ENCODE peak calls at places on chromosome 11, in four cellular contexts. T is HepG2, I is SK-N-SH, D is GM12878. L is an unnamed sample.
A peak's percentile ranks its signal among the peaks of the same experiment; 100 is the strongest.

GRCh38 chr11:70483077-70483861 is 84.9 kb downstream of the CTTN start:
- DNase-seq in T (no peak), I (no peak), D (no peak), L (peak; percentile 54)

GRCh38 chr11:68574308-68574707 is 110.0 kb upstream of the GAL start:
- DNase-seq in T (no peak), I (no peak), D (no peak), L (no peak)

GRCh38 chr11:72111300-72111699 is 1.2 kb downstream of the ANAPC15 start:
- DNase-seq in T (no peak), I (no peak), D (no peak), L (no peak)

GRCh38 chr11:13772223-13773046 is 104.0 kb downstream of the FAR1 start:
- DNase-seq in T (peak; percentile 58), I (peak; percentile 39), D (peak; percentile 11), L (peak; percentile 16)

GRCh38 chr11:126335463-126335760 is 20.1 kb upstream of the ST3GAL4 start:
- DNase-seq in T (no peak), I (no peak), D (no peak), L (no peak)

GRCh38 chr11:65437436-65438227 is 15.0 kb downstream of the NEAT1 start:
- DNase-seq in T (no peak), I (no peak), D (no peak), L (peak; percentile 41)

GRCh38 chr11:91093141-91093540 is 870.3 kb upstream of the CHORDC1 start:
- DNase-seq in T (no peak), I (no peak), D (no peak), L (no peak)

GRCh38 chr11:35087648-35088047 is 51.3 kb upstream of the CD44 start:
- DNase-seq in T (no peak), I (no peak), D (no peak), L (no peak)

GRCh38 chr11:111913997-111914396 is 1.5 kb downstream of the HSPB2 start:
- DNase-seq in T (peak; percentile 46), I (no peak), D (no peak), L (no peak)

GRCh38 chr11:111260761-111261160 is 15.2 kb downstream of the POU2AF2 start:
- DNase-seq in T (no peak), I (no peak), D (no peak), L (no peak)

GRCh38 chr11:68658661-68659060 is 25.7 kb upstream of the GAL start:
- DNase-seq in T (no peak), I (peak; percentile 66), D (no peak), L (no peak)

GRCh38 chr11:35779409-35779808 is 116.8 kb downstream of the TRIM44 start:
- DNase-seq in T (no peak), I (no peak), D (no peak), L (no peak)

GRCh38 chr11:59206635-59207034 is 6.1 kb downstream of the MPEG1 start:
- DNase-seq in T (peak; percentile 42), I (peak; percentile 34), D (no peak), L (peak; percentile 50)

GRCh38 chr11:1446623-1447022 is 40.0 kb downstream of the MOB2 start:
- DNase-seq in T (no peak), I (no peak), D (no peak), L (no peak)

GRCh38 chr11:129374081-129374992 is 1.3 kb upstream of the BARX2 start:
- DNase-seq in T (no peak), I (peak; percentile 44), D (no peak), L (peak; percentile 1)

GRCh38 chr11:70297341-70297740 is 26.9 kb downstream of the PPFIA1 start:
- DNase-seq in T (no peak), I (no peak), D (no peak), L (no peak)

GRCh38 chr11:110095554-110095953 is 2.4 kb downstream of the ZC3H12C start:
- DNase-seq in T (no peak), I (no peak), D (no peak), L (no peak)

GRCh38 chr11:71462726-71463125 is 9.7 kb downstream of the NADSYN1 start:
- DNase-seq in T (no peak), I (no peak), D (no peak), L (no peak)

GRCh38 chr11:76329084-76329648 is 51.8 kb downstream of the THAP12 start:
- DNase-seq in T (peak; percentile 90), I (no peak), D (no peak), L (no peak)

GRCh38 chr11:9573775-9574555 is 495 bp downstream of the WEE1 start:
- DNase-seq in T (no peak), I (peak; percentile 66), D (no peak), L (peak; percentile 32)

GRCh38 chr11:29093416-29093815 is 923.4 kb downstream of the KCNA4 start:
- DNase-seq in T (peak; percentile 2), I (no peak), D (no peak), L (peak; percentile 33)

GRCh38 chr11:102760355-102761035 is 19.9 kb downstream of the MMP10 start:
- DNase-seq in T (no peak), I (no peak), D (no peak), L (peak; percentile 55)

GRCh38 chr11:103035656-103036434 is 56.1 kb downstream of the DCUN1D5 start:
- DNase-seq in T (peak; percentile 53), I (peak; percentile 43), D (peak; percentile 55), L (peak; percentile 11)

GRCh38 chr11:44404736-44405395 is 94.9 kb upstream of the ALX4 start:
- DNase-seq in T (no peak), I (no peak), D (no peak), L (no peak)

GRCh38 chr11:44407211-44407996 is 97.5 kb upstream of the ALX4 start:
- DNase-seq in T (no peak), I (no peak), D (no peak), L (no peak)

GRCh38 chr11:44409071-44409470 is 99.1 kb upstream of the ALX4 start:
- DNase-seq in T (no peak), I (no peak), D (no peak), L (no peak)

GRCh38 chr11:44408141-44408540 is 98.2 kb upstream of the ALX4 start:
- DNase-seq in T (no peak), I (no peak), D (no peak), L (no peak)

GRCh38 chr11:44409558-44410236 is 99.8 kb upstream of the ALX4 start:
- DNase-seq in T (peak; percentile 13), I (no peak), D (no peak), L (no peak)
- H3K4me1 ChIP-seq in T (peaks cover 10% of the 10 kb centered on the region), I (no peaks in the 10 kb centered on the region), D (no peaks in the 10 kb centered on the region), L (no peaks in the 10 kb centered on the region)

GRCh38 chr11:122910775-122911174 is 28.2 kb downstream of the JHY start:
- DNase-seq in T (peak; percentile 5), I (peak; percentile 30), D (no peak), L (no peak)
- TF ChIP-seq PBX3 in T (no peak), I (no peak), D (no peak), L (no peak)

GRCh38 chr11:21144556-21144955 is 475.2 kb downstream of the NELL1 start:
- DNase-seq in T (no peak), I (no peak), D (no peak), L (no peak)
- TF ChIP-seq MAX in T (no peak), I (no peak), D (no peak), L (no peak)

GRCh38 chr11:45935349-45936064 is 13.1 kb downstream of the LARGE2 start:
- DNase-seq in T (no peak), I (no peak), D (no peak), L (no peak)

GRCh38 chr11:45936655-45937054 is 14.2 kb downstream of the LARGE2 start:
- DNase-seq in T (no peak), I (no peak), D (no peak), L (no peak)

GRCh38 chr11:45933846-45934579 is 11.6 kb downstream of the LARGE2 start:
- DNase-seq in T (no peak), I (no peak), D (no peak), L (no peak)

GRCh38 chr11:45933131-45933821 is 10.8 kb downstream of the LARGE2 start:
- DNase-seq in T (no peak), I (no peak), D (no peak), L (no peak)

DNA sequence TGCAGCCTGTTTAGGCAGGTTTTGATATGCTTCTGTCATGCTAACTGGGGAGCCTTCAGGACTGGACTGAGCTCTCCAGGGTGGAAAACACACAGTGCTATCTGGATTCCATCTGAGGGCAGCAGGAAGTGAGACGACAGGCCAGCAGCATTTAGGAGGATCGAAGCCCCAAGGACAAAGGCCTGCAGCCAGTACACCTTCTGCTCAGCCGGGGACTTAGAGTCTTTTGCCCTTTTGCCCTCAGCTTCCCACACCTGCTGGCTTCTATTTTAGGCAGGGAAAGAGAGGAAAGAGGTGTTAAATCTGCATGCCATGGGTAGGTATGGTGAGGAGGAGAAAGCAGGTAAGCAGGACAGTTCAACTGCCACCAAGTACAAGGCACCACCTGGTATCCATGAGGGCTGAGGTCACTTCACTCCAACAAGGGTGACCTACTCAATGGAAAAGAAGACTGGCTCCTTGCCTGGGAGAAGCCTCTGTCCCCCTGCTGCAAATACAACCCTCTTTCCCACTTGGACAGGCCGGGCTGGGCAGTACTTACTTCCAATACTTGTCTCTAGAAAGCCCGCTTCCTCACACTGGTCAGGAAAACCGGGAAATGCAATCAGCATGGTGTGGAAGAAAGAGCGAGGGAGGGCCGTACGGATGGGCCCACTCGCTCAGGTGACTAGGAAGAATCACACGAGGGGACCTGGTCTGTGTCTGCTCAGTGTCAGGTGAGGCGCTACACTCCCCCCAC is 12.3 kb downstream of the LARGE2 start:
- DNase-seq in T (no peak), I (no peak), D (no peak), L (no peak)
- H3K4me1 ChIP-seq in T (peaks cover 16% of the 10 kb centered on the region), I (no peaks in the 10 kb centered on the region), D (peaks cover 49% of the 10 kb centered on the region), L (peaks cover 7% of the 10 kb centered on the region)

GRCh38 chr11:43646767-43647166 is 33.8 kb upstream of the HSD17B12 start:
- DNase-seq in T (no peak), I (no peak), D (no peak), L (no peak)
- TF ChIP-seq PBX3 in T (no peak), I (no peak), D (no peak), L (no peak)

GRCh38 chr11:79165908-79166307 is 274.9 kb downstream of the TENM4 start:
- DNase-seq in T (no peak), I (no peak), D (no peak), L (no peak)

GRCh38 chr11:79156031-79156430 is 284.8 kb downstream of the TENM4 start:
- DNase-seq in T (no peak), I (no peak), D (no peak), L (no peak)

GRCh38 chr11:79157738-79158137 is 283.1 kb downstream of the TENM4 start:
- DNase-seq in T (no peak), I (no peak), D (no peak), L (no peak)

GRCh38 chr11:79159657-79160450 is 281.0 kb downstream of the TENM4 start:
- DNase-seq in T (no peak), I (no peak), D (no peak), L (no peak)

GRCh38 chr11:79160786-79161403 is 279.9 kb downstream of the TENM4 start:
- DNase-seq in T (no peak), I (no peak), D (no peak), L (no peak)
- TF ChIP-seq MAX in T (no peak), I (no peak), D (no peak), L (no peak)

GRCh38 chr11:118912742-118913410 is 12.8 kb downstream of the BCL9L start:
- DNase-seq in T (no peak), I (no peak), D (peak; percentile 43), L (no peak)
- H3K4me1 ChIP-seq in T (peaks cover 93% of the 10 kb centered on the region), I (peaks cover 94% of the 10 kb centered on the region), D (peaks cover 51% of the 10 kb centered on the region), L (peaks cover 83% of the 10 kb centered on the region)

GRCh38 chr11:11152877-11153276 is 200.2 kb downstream of the CSNK2A3 start:
- DNase-seq in T (no peak), I (no peak), D (no peak), L (no peak)

GRCh38 chr11:11155962-11156815 is 196.9 kb downstream of the CSNK2A3 start:
- DNase-seq in T (no peak), I (peak; percentile 54), D (no peak), L (peak; percentile 9)

GRCh38 chr11:11157201-11157600 is 195.8 kb downstream of the CSNK2A3 start:
- DNase-seq in T (peak; percentile 33), I (peak; percentile 59), D (no peak), L (peak; percentile 41)
- TF ChIP-seq PBX3 in T (no peak), I (no peak), D (no peak), L (no peak)

L was measured in A549.